ENCODE peak calls at places on chromosomes 5 and 9, in five cellular contexts. F is GM04504, Q is T-helper 9 cell, M is EL, T is NCI-H2029. C is an unnamed sample.

GRCh38 chr5:82107277-82107676 is 135.5 kb downstream of the ATG10 start:
- DNase-seq in F (peak; percentile 1), Q (no peak), M (peak; percentile 13), T (peak; percentile 11), C (no peak)

GRCh38 chr5:142769251-142769792 is 855 bp upstream of the ARHGAP26 start:
- DNase-seq in F (no peak), Q (no peak), M (no peak), T (no peak), C (no peak)

GRCh38 chr5:174618589-174618988 is 105.8 kb upstream of the MSX2 start:
- DNase-seq in F (no peak), Q (no peak), M (no peak), T (no peak), C (no peak)

GRCh38 chr5:30343707-30344106 is 849.8 kb upstream of the CDH6 start:
- DNase-seq in F (no peak), Q (no peak), M (no peak), T (peak; percentile 30), C (no peak)

GRCh38 chr9:135794361-135794885 is 92.4 kb downstream of the KCNT1 start:
- DNase-seq in F (no peak), Q (no peak), M (no peak), T (no peak), C (no peak)

GRCh38 chr9:101711330-101711941 is 27.0 kb downstream of the GRIN3A start:
- DNase-seq in F (no peak), Q (no peak), M (peak; percentile 16), T (no peak), C (no peak)

GRCh38 chr9:811101-811531 is 30.4 kb upstream of the DMRT1 start:
- DNase-seq in F (no peak), Q (no peak), M (peak; percentile 58), T (peak; percentile 13), C (no peak)

GRCh38 chr9:137715321-137715720 is 96.5 kb downstream of the EHMT1 start:
- DNase-seq in F (no peak), Q (no peak), M (no peak), T (no peak), C (no peak)

GRCh38 chr5:150438873-150439546 is 10.5 kb downstream of the RPS14 start:
- DNase-seq in F (no peak), Q (no peak), M (peak; percentile 46), T (no peak), C (no peak)

GRCh38 chr5:103450333-103451061 is 112.1 kb downstream of the NUDT12 start:
- DNase-seq in F (peak; percentile 61), Q (no peak), M (peak; percentile 95), T (peak; percentile 23), C (no peak)

GRCh38 chr5:146744358-146744757 is 134.2 kb downstream of the PPP2R2B start:
- DNase-seq in F (peak; percentile 23), Q (no peak), M (peak; percentile 49), T (no peak), C (no peak)

GRCh38 chr5:34562791-34563190 is 93.3 kb upstream of the RAI14 start:
- DNase-seq in F (no peak), Q (no peak), M (no peak), T (no peak), C (no peak)